ENCODE peak calls at places on chromosomes 4 and X, in five cellular contexts. G is foreskin melanocyte, T is aorta, I is H7, Y is A172. N is an unnamed sample.

GRCh38 chrX:66633541-66633940 is 5.3 kb downstream of the EDA2R start:
- DNase-seq in G (no peak), T (no peak), I (no peak), Y (peak), N (no peak)

GRCh38 chrX:47751670-47752069 is 85.0 kb upstream of the ZNF81 start:
- DNase-seq in G (no peak), T (no peak), I (peak), Y (peak), N (peak)

GRCh38 chr4:879730-880079 is 52.4 kb downstream of the GAK start:
- DNase-seq in G (no peak), T (no peak), I (no peak), Y (no peak), N (no peak)

GRCh38 chrX:121832446-121832845 is 785.0 kb downstream of the GLUD2 start:
- DNase-seq in G (no peak), T (no peak), I (no peak), Y (no peak), N (no peak)

GRCh38 chr4:153222790-153223417 is 18.7 kb downstream of the TRIM2 start:
- DNase-seq in G (no peak), T (peak), I (peak), Y (peak), N (no peak)

GRCh38 chr4:2357821-2358745 is 60.4 kb downstream of the ZFYVE28 start:
- DNase-seq in G (no peak), T (no peak), I (peak), Y (no peak), N (no peak)

GRCh38 chrX:153864101-153864500 is 21.9 kb downstream of the L1CAM start:
- DNase-seq in G (no peak), T (no peak), I (peak), Y (no peak), N (no peak)

GRCh38 chr4:3753711-3754412 is 12.3 kb upstream of the ADRA2C start:
- DNase-seq in G (no peak), T (no peak), I (peak), Y (no peak), N (no peak)

GRCh38 chr4:113049421-113050355 is at the start of gene ANK2:
- DNase-seq in G (no peak), T (no peak), I (peak), Y (no peak), N (no peak)

N was measured in naive thymus-derived CD8-positive, alpha-beta T cell.